ENCODE peak calls at places on chromosome X, in six cellular contexts. O, D, Y, L, Z and H are unnamed samples.

GRCh38 chrX:124086411-124086810 is 124.9 kb downstream of the STAG2 start:
- DNase-seq in O (no peak), D (no peak), Y (no peak), L (no peak), Z (no peak), H (no peak)

GRCh38 chrX:39497717-39498265 is 600.0 kb downstream of the BCOR start:
- DNase-seq in O (no peak), D (no peak), Y (no peak), L (no peak), Z (no peak), H (no peak)

GRCh38 chrX:39196192-39197102 is 395.2 kb downstream of the MID1IP1 start:
- DNase-seq in O (peak; percentile 6), D (peak; percentile 45), Y (no peak), L (no peak), Z (peak; percentile 85), H (no peak)

GRCh38 chrX:118345045-118345400 is 883 bp upstream of the WDR44 start:
- DNase-seq in O (no peak), D (no peak), Y (no peak), L (no peak), Z (no peak), H (no peak)

GRCh38 chrX:39900788-39901170 is 197.0 kb downstream of the BCOR start:
- DNase-seq in O (peak; percentile 7), D (no peak), Y (no peak), L (no peak), Z (peak; percentile 25), H (no peak)

GRCh38 chrX:49171752-49172279 is at the start of gene PLP2:
- DNase-seq in O (peak; percentile 21), D (peak; percentile 39), Y (peak; percentile 68), L (peak; percentile 85), Z (peak; percentile 43), H (no peak)

GRCh38 chrX:95835223-95835622 is 849.4 kb upstream of the DIAPH2 start:
- DNase-seq in O (no peak), D (no peak), Y (no peak), L (no peak), Z (no peak), H (no peak)

GRCh38 chrX:20266810-20267598 is at the start of gene RPS6KA3:
- DNase-seq in O (peak; percentile 79), D (peak; percentile 86), Y (peak; percentile 91), L (peak; percentile 95), Z (peak; percentile 78), H (no peak)

GRCh38 chrX:81957900-81958545 is 756.1 kb downstream of the SH3BGRL start:
- DNase-seq in O (peak; percentile 11), D (no peak), Y (no peak), L (no peak), Z (peak; percentile 10), H (no peak)

GRCh38 chrX:23935116-23935515 is 27.3 kb downstream of the CXorf58 start:
- DNase-seq in O (no peak), D (no peak), Y (no peak), L (no peak), Z (peak; percentile 66), H (no peak)

GRCh38 chrX:7262551-7262950 is 114.6 kb upstream of the PUDP start:
- DNase-seq in O (no peak), D (no peak), Y (no peak), L (no peak), Z (no peak), H (no peak)

GRCh38 chrX:107603433-107604159 is 24.7 kb upstream of the PRPS1 start:
- DNase-seq in O (no peak), D (no peak), Y (no peak), L (no peak), Z (no peak), H (no peak)

GRCh38 chrX:627510-627964 is 3.1 kb upstream of the SHOX start:
- DNase-seq in O (peak; percentile 31), D (no peak), Y (no peak), L (peak; percentile 38), Z (no peak), H (no peak)

GRCh38 chrX:24371391-24371972 is 11.0 kb downstream of the SUPT20HL1 start:
- DNase-seq in O (peak; percentile 87), D (peak; percentile 54), Y (peak; percentile 66), L (peak; percentile 81), Z (peak; percentile 65), H (no peak)

GRCh38 chrX:16867947-16868346 is 2.2 kb downstream of the RBBP7 start:
- DNase-seq in O (no peak), D (no peak), Y (no peak), L (no peak), Z (no peak), H (no peak)

GRCh38 chrX:68928401-68928800 is 99.6 kb downstream of the EFNB1 start:
- DNase-seq in O (no peak), D (no peak), Y (no peak), L (no peak), Z (no peak), H (no peak)

GRCh38 chrX:69103539-69103938 is 61.7 kb downstream of the PJA1 start:
- DNase-seq in O (no peak), D (no peak), Y (no peak), L (no peak), Z (no peak), H (no peak)

GRCh38 chrX:120316587-120317283 is 5.5 kb upstream of the TMEM255A start:
- DNase-seq in O (no peak), D (no peak), Y (no peak), L (no peak), Z (peak; percentile 42), H (no peak)

GRCh38 chrX:109841869-109842579 is 109.0 kb upstream of the ACSL4 start:
- DNase-seq in O (no peak), D (peak; percentile 50), Y (no peak), L (no peak), Z (peak; percentile 53), H (no peak)

GRCh38 chrX:148538582-148538981 is 38.2 kb downstream of the AFF2 start:
- DNase-seq in O (no peak), D (no peak), Y (no peak), L (no peak), Z (no peak), H (no peak)

GRCh38 chrX:20477836-20478532 is 211.3 kb upstream of the RPS6KA3 start:
- DNase-seq in O (no peak), D (no peak), Y (no peak), L (no peak), Z (no peak), H (no peak)

GRCh38 chrX:155956099-155956498 is 41.4 kb upstream of the IL9R start:
- DNase-seq in O (no peak), D (no peak), Y (no peak), L (no peak), Z (no peak), H (no peak)

GRCh38 chrX:20527458-20528099 is 260.9 kb upstream of the RPS6KA3 start:
- DNase-seq in O (peak; percentile 39), D (peak; percentile 43), Y (peak; percentile 47), L (no peak), Z (peak; percentile 41), H (no peak)

GRCh38 chrX:37921758-37922157 is 74.4 kb upstream of the DYNLT3 start:
- DNase-seq in O (no peak), D (peak; percentile 8), Y (no peak), L (no peak), Z (peak; percentile 82), H (no peak)

GRCh38 chrX:120761810-120762209 is 113.9 kb downstream of the CT47B1 start:
- DNase-seq in O (no peak), D (peak; percentile 73), Y (no peak), L (no peak), Z (peak; percentile 93), H (peak; percentile 85)

GRCh38 chrX:153460826-153461225 is 9.6 kb downstream of the HAUS7 start:
- DNase-seq in O (peak; percentile 71), D (peak; percentile 48), Y (peak; percentile 62), L (no peak), Z (peak; percentile 48), H (no peak)

GRCh38 chrX:4710618-4711433 is 997.4 kb upstream of the PRKX start:
- DNase-seq in O (no peak), D (no peak), Y (no peak), L (no peak), Z (no peak), H (no peak)

GRCh38 chrX:49754238-49754857 is 58.6 kb upstream of the PAGE1 start:
- DNase-seq in O (peak; percentile 60), D (peak; percentile 34), Y (peak; percentile 42), L (peak; percentile 64), Z (peak; percentile 34), H (no peak)

GRCh38 chrX:39899876-39900787 is 197.6 kb downstream of the BCOR start:
- DNase-seq in O (no peak), D (no peak), Y (no peak), L (no peak), Z (peak; percentile 21), H (no peak)

GRCh38 chrX:96579252-96579651 is 105.4 kb upstream of the DIAPH2 start:
- DNase-seq in O (no peak), D (no peak), Y (no peak), L (no peak), Z (no peak), H (no peak)

GRCh38 chrX:139826065-139827044 is 106.5 kb downstream of the ATP11C start:
- DNase-seq in O (no peak), D (peak; percentile 52), Y (no peak), L (no peak), Z (peak; percentile 47), H (peak; percentile 60)

GRCh38 chrX:46575586-46575985 is 2.0 kb downstream of the CHST7 start:
- DNase-seq in O (no peak), D (no peak), Y (no peak), L (no peak), Z (no peak), H (no peak)

GRCh38 chrX:46573896-46574336 is 351 bp downstream of the CHST7 start:
- DNase-seq in O (peak; percentile 77), D (peak; percentile 57), Y (peak; percentile 50), L (peak; percentile 75), Z (peak; percentile 49), H (no peak)

GRCh38 chrX:46575991-46576392 is 2.4 kb downstream of the CHST7 start:
- DNase-seq in O (peak; percentile 17), D (peak; percentile 70), Y (peak; percentile 34), L (peak; percentile 80), Z (peak; percentile 46), H (no peak)

GRCh38 chrX:46574337-46574940 is 874 bp downstream of the CHST7 start:
- DNase-seq in O (peak; percentile 38), D (no peak), Y (peak; percentile 41), L (no peak), Z (no peak), H (no peak)

GRCh38 chrX:46574941-46575381 is 1.4 kb downstream of the CHST7 start:
- DNase-seq in O (peak; percentile 37), D (no peak), Y (no peak), L (no peak), Z (no peak), H (no peak)
- H3K4me3 ChIP-seq in O (peak overlapping the region; percentile 73), D (peak overlapping the region; percentile 51), Y (peak overlapping the region; percentile 54), L (peak overlapping the region; percentile 38), Z (peak overlapping the region; percentile 17), H (peak overlapping the region; percentile 61)

GRCh38 chrX:12978205-12979010 is 3.5 kb downstream of the TMSB4X start:
- DNase-seq in O (peak; percentile 48), D (peak; percentile 79), Y (peak; percentile 44), L (peak; percentile 77), Z (peak; percentile 91), H (peak; percentile 75)
- TF ChIP-seq CTCF in O (no peak), D (no peak), Y (no peak), L (no peak), Z (no peak), H (no peak)

GRCh38 chrX:2325076-2325784 is 175.5 kb downstream of the DHRSX start:
- DNase-seq in O (no peak), D (peak; percentile 86), Y (peak; percentile 88), L (peak; percentile 96), Z (peak; percentile 92), H (peak; percentile 12)
- H3K4me3 ChIP-seq in O (no peak overlapping the region), D (no peak overlapping the region), Y (peak overlapping the region; percentile 49), L (peak overlapping the region; percentile 30), Z (peak overlapping the region; percentile 44), H (peak overlapping the region; percentile 29)

GRCh38 chrX:42615161-42615563 is 162.8 kb downstream of the PPP1R2C start:
- DNase-seq in O (peak; percentile 44), D (no peak), Y (no peak), L (no peak), Z (peak; percentile 4), H (no peak)
- TF ChIP-seq CTCF in O (peak; percentile 60), D (no peak), Y (no peak), L (no peak), Z (peak; percentile 11), H (peak; percentile 3)